ENCODE peak calls at places on chromosome 2, in four cellular contexts. One of them, this sample, is unnamed.

GRCh38 chr2:121038431-121038830 is 246.6 kb downstream of the TFCP2L1 start:
- DNase-seq in neural progenitor cell: no peak
- DNase-seq in kidney tubule cell: no peak
- DNase-seq in psoas muscle: no peak
- DNase-seq in this sample: no peak

GRCh38 chr2:207161247-207161646 is 4.5 kb downstream of the KLF7 start:
- DNase-seq in neural progenitor cell: no peak
- DNase-seq in kidney tubule cell: no peak
- DNase-seq in psoas muscle: no peak
- DNase-seq in this sample: no peak

GRCh38 chr2:127649100-127649611 is 3.2 kb downstream of the GPR17 start:
- DNase-seq in kidney tubule cell: no peak
- DNase-seq in psoas muscle: peak; percentile 52
- DNase-seq in neural progenitor cell: no peak
- DNase-seq in this sample: no peak

GRCh38 chr2:105652014-105652796 is 92.5 kb upstream of the NCK2 start:
- DNase-seq in neural progenitor cell: no peak
- DNase-seq in kidney tubule cell: no peak
- DNase-seq in psoas muscle: no peak
- DNase-seq in this sample: no peak

GRCh38 chr2:228102949-228103348 is 78.5 kb downstream of the SPHKAP start:
- DNase-seq in psoas muscle: no peak
- DNase-seq in kidney tubule cell: peak; percentile 40
- DNase-seq in neural progenitor cell: no peak
- DNase-seq in this sample: no peak

GRCh38 chr2:43326116-43326825 is 99.9 kb upstream of the ZFP36L2 start:
- DNase-seq in kidney tubule cell: peak; percentile 25
- DNase-seq in neural progenitor cell: no peak
- DNase-seq in psoas muscle: no peak
- DNase-seq in this sample: peak; percentile 37

GRCh38 chr2:60484080-60484737 is 69.2 kb downstream of the BCL11A start:
- DNase-seq in kidney tubule cell: peak; percentile 12
- DNase-seq in neural progenitor cell: peak; percentile 22
- DNase-seq in psoas muscle: no peak
- DNase-seq in this sample: peak; percentile 13

GRCh38 chr2:9462872-9463697 is 11.3 kb upstream of the IAH1 start:
- DNase-seq in neural progenitor cell: no peak
- DNase-seq in psoas muscle: no peak
- DNase-seq in kidney tubule cell: no peak
- DNase-seq in this sample: no peak

GRCh38 chr2:137823196-137823595 is 141.1 kb upstream of the HNMT start:
- DNase-seq in kidney tubule cell: no peak
- DNase-seq in neural progenitor cell: no peak
- DNase-seq in psoas muscle: no peak
- DNase-seq in this sample: no peak

GRCh38 chr2:66445076-66445724 is 10.3 kb downstream of the MEIS1 start:
- DNase-seq in psoas muscle: peak; percentile 52
- DNase-seq in kidney tubule cell: peak; percentile 22
- DNase-seq in neural progenitor cell: peak; percentile 78
- DNase-seq in this sample: no peak

GRCh38 chr2:172279843-172280242 is 147.5 kb upstream of the ITGA6 start:
- DNase-seq in kidney tubule cell: peak; percentile 33
- DNase-seq in neural progenitor cell: no peak
- DNase-seq in psoas muscle: no peak
- DNase-seq in this sample: no peak

GRCh38 chr2:20551231-20551944 is 99.5 kb downstream of the HS1BP3 start:
- DNase-seq in neural progenitor cell: no peak
- DNase-seq in kidney tubule cell: peak; percentile 22
- DNase-seq in psoas muscle: peak; percentile 86
- DNase-seq in this sample: no peak

GRCh38 chr2:121519732-121520640 is 10.7 kb upstream of the RNU4ATAC start:
- DNase-seq in psoas muscle: peak; percentile 48
- DNase-seq in neural progenitor cell: peak; percentile 81
- DNase-seq in kidney tubule cell: no peak
- DNase-seq in this sample: peak; percentile 35

GRCh38 chr2:162636206-162636728 is 202.3 kb downstream of the KCNH7 start:
- DNase-seq in neural progenitor cell: no peak
- DNase-seq in kidney tubule cell: peak; percentile 6
- DNase-seq in psoas muscle: no peak
- DNase-seq in this sample: no peak

GRCh38 chr2:55114597-55114996 is 64.3 kb upstream of the RTN4 start:
- DNase-seq in psoas muscle: no peak
- DNase-seq in kidney tubule cell: no peak
- DNase-seq in neural progenitor cell: no peak
- DNase-seq in this sample: no peak

GRCh38 chr2:73284296-73285161 is at the start of gene FBXO41:
- DNase-seq in psoas muscle: peak; percentile 57
- DNase-seq in kidney tubule cell: peak; percentile 63
- DNase-seq in neural progenitor cell: peak; percentile 81
- DNase-seq in this sample: peak; percentile 30

GRCh38 chr2:241811952-241812729 is 3.1 kb downstream of the NEU4 start:
- DNase-seq in kidney tubule cell: no peak
- DNase-seq in neural progenitor cell: no peak
- DNase-seq in psoas muscle: peak; percentile 38
- DNase-seq in this sample: no peak

GRCh38 chr2:239196474-239197021 is 204.3 kb downstream of the HDAC4 start:
- DNase-seq in neural progenitor cell: no peak
- DNase-seq in kidney tubule cell: no peak
- DNase-seq in psoas muscle: peak; percentile 46
- DNase-seq in this sample: no peak

GRCh38 chr2:54336136-54336976 is 80.3 kb upstream of the TSPYL6 start:
- DNase-seq in psoas muscle: no peak
- DNase-seq in neural progenitor cell: no peak
- DNase-seq in kidney tubule cell: peak; percentile 43
- DNase-seq in this sample: no peak

GRCh38 chr2:8193686-8194615 is 487.9 kb upstream of the ID2 start:
- DNase-seq in neural progenitor cell: peak; percentile 89
- DNase-seq in psoas muscle: no peak
- DNase-seq in kidney tubule cell: no peak
- DNase-seq in this sample: no peak

GRCh38 chr2:69807821-69808540 is 21.5 kb upstream of the GMCL1 start:
- DNase-seq in neural progenitor cell: peak; percentile 13
- DNase-seq in kidney tubule cell: no peak
- DNase-seq in psoas muscle: no peak
- DNase-seq in this sample: no peak

GRCh38 chr2:136384541-136385303 is 266.8 kb upstream of the CXCR4 start:
- DNase-seq in psoas muscle: no peak
- DNase-seq in kidney tubule cell: peak; percentile 35
- DNase-seq in neural progenitor cell: peak; percentile 71
- DNase-seq in this sample: peak; percentile 35

GRCh38 chr2:64651590-64651989 is 2.1 kb downstream of the SERTAD2 start:
- DNase-seq in neural progenitor cell: no peak
- DNase-seq in psoas muscle: no peak
- DNase-seq in kidney tubule cell: no peak
- DNase-seq in this sample: no peak

GRCh38 chr2:85414761-85415498 is 3.6 kb upstream of the SH2D6 start:
- DNase-seq in psoas muscle: no peak
- DNase-seq in neural progenitor cell: no peak
- DNase-seq in kidney tubule cell: no peak
- DNase-seq in this sample: no peak

GRCh38 chr2:95345415-95346235 is 48.5 kb downstream of the KCNIP3 start:
- DNase-seq in kidney tubule cell: peak; percentile 88
- DNase-seq in psoas muscle: peak; percentile 90
- DNase-seq in neural progenitor cell: peak; percentile 89
- DNase-seq in this sample: peak; percentile 29

GRCh38 chr2:73995810-73996209 is 11.1 kb downstream of the TET3 start:
- DNase-seq in neural progenitor cell: no peak
- DNase-seq in kidney tubule cell: no peak
- DNase-seq in psoas muscle: no peak
- DNase-seq in this sample: no peak

GRCh38 chr2:157509755-157510154 is 65.9 kb upstream of the CYTIP start:
- DNase-seq in psoas muscle: no peak
- DNase-seq in neural progenitor cell: no peak
- DNase-seq in kidney tubule cell: no peak
- DNase-seq in this sample: no peak

GRCh38 chr2:189685540-189686229 is 11.2 kb downstream of the ANKAR start:
- DNase-seq in psoas muscle: no peak
- DNase-seq in neural progenitor cell: no peak
- DNase-seq in kidney tubule cell: peak; percentile 45
- DNase-seq in this sample: no peak

GRCh38 chr2:169005994-169006393 is 25.1 kb downstream of the ABCB11 start:
- DNase-seq in kidney tubule cell: no peak
- DNase-seq in neural progenitor cell: no peak
- DNase-seq in psoas muscle: no peak
- DNase-seq in this sample: no peak

GRCh38 chr2:113709022-113709421 is 47.4 kb downstream of the SLC35F5 start:
- DNase-seq in neural progenitor cell: no peak
- DNase-seq in psoas muscle: no peak
- DNase-seq in kidney tubule cell: no peak
- DNase-seq in this sample: no peak

GRCh38 chr2:2613279-2614199 is 282.5 kb upstream of the MYT1L start:
- DNase-seq in neural progenitor cell: peak; percentile 95
- DNase-seq in psoas muscle: peak; percentile 96
- DNase-seq in kidney tubule cell: peak; percentile 92
- DNase-seq in this sample: peak; percentile 69

GRCh38 chr2:197149546-197149945 is 161.0 kb downstream of the ANKRD44 start:
- DNase-seq in neural progenitor cell: no peak
- DNase-seq in psoas muscle: no peak
- DNase-seq in kidney tubule cell: no peak
- DNase-seq in this sample: no peak

GRCh38 chr2:173922760-173923159 is 42.4 kb downstream of the SP3 start:
- DNase-seq in psoas muscle: no peak
- DNase-seq in neural progenitor cell: no peak
- DNase-seq in kidney tubule cell: no peak
- DNase-seq in this sample: no peak

GRCh38 chr2:68454719-68455118 is 12.4 kb downstream of the FBXO48 start:
- DNase-seq in kidney tubule cell: no peak
- DNase-seq in neural progenitor cell: no peak
- DNase-seq in psoas muscle: no peak
- DNase-seq in this sample: no peak

GRCh38 chr2:174553811-174554493 is 43.7 kb downstream of the WIPF1 start:
- DNase-seq in neural progenitor cell: no peak
- DNase-seq in psoas muscle: no peak
- DNase-seq in kidney tubule cell: no peak
- DNase-seq in this sample: no peak

GRCh38 chr2:134431837-134432437 is 178.1 kb downstream of the MGAT5 start:
- DNase-seq in kidney tubule cell: peak; percentile 62
- DNase-seq in psoas muscle: no peak
- DNase-seq in neural progenitor cell: peak; percentile 29
- DNase-seq in this sample: no peak

GRCh38 chr2:69731575-69731974 is 10.4 kb upstream of the ANXA4 start:
- DNase-seq in neural progenitor cell: no peak
- DNase-seq in kidney tubule cell: no peak
- DNase-seq in psoas muscle: no peak
- DNase-seq in this sample: no peak

This sample was measured in HepG2.